ENCODE peak calls at places on chromosomes 16 and 17, in ten cellular contexts. M, G, B, T, X, L, Z, A, N and J are unnamed samples.

GRCh38 chr17:12134101-12134500 is 113.4 kb downstream of the MAP2K4 start:
- DNase-seq in X (no peak), M (no peak), T (no peak), A (no peak), N (no peak), G (no peak), Z (no peak), B (no peak), L (no peak), J (no peak)

GRCh38 chr16:2178321-2179106 is 17.9 kb downstream of the CASKIN1 start:
- DNase-seq in T (no peak), A (no peak), Z (peak), G (no peak), M (no peak), N (peak), B (no peak), X (no peak), L (no peak), J (no peak)

GRCh38 chr17:82231562-82232321 is 2.9 kb downstream of the SLC16A3 start:
- DNase-seq in N (peak), A (peak), T (peak), L (no peak), G (peak), M (no peak), X (no peak), B (peak), Z (peak), J (no peak)

GRCh38 chr17:27357236-27357635 is 63.3 kb downstream of the WSB1 start:
- DNase-seq in N (no peak), T (no peak), M (no peak), Z (no peak), A (no peak), B (no peak), G (no peak), X (no peak), L (no peak), J (no peak)

GRCh38 chr16:16138034-16138635 is 85.2 kb downstream of the ABCC6 start:
- DNase-seq in M (no peak), Z (no peak), X (no peak), B (no peak), T (no peak), L (no peak), A (no peak), N (no peak), G (no peak), J (no peak)

GRCh38 chr17:36722121-36722902 is 120.9 kb downstream of the MRM1 start:
- DNase-seq in B (peak), A (peak), L (peak), N (peak), G (peak), Z (peak), X (no peak), T (no peak), M (no peak), J (no peak)

GRCh38 chr17:56737741-56738161 is 96.0 kb downstream of the C17orf67 start:
- DNase-seq in G (no peak), Z (peak), L (no peak), T (no peak), A (no peak), N (peak), M (no peak), X (peak), B (no peak), J (peak)

GRCh38 chr17:45895304-45895968 is 1.1 kb downstream of the MAPT start:
- DNase-seq in G (no peak), X (no peak), T (peak), B (no peak), Z (no peak), N (peak), M (no peak), L (no peak), A (peak), J (no peak)

GRCh38 chr17:60391419-60392041 is 403 bp downstream of the USP32 start:
- DNase-seq in G (no peak), B (no peak), Z (no peak), M (peak), T (peak), A (no peak), L (no peak), N (no peak), X (no peak), J (no peak)

GRCh38 chr17:46896991-46897390 is 26.0 kb upstream of the GOSR2 start:
- DNase-seq in X (no peak), B (no peak), A (no peak), G (no peak), L (no peak), Z (no peak), T (no peak), N (no peak), M (no peak), J (no peak)

GRCh38 chr16:9270424-9270823 is 179.0 kb downstream of the HAPSTR1 start:
- DNase-seq in A (no peak), M (no peak), L (no peak), Z (no peak), G (no peak), B (no peak), N (no peak), X (no peak), T (no peak), J (no peak)

GRCh38 chr17:32693135-32693897 is 183.6 kb downstream of the MYO1D start:
- DNase-seq in M (no peak), Z (no peak), N (no peak), G (no peak), A (no peak), X (no peak), T (no peak), B (no peak), L (no peak), J (no peak)

GRCh38 chr17:12566281-12567002 is 99.2 kb upstream of the MYOCD start:
- DNase-seq in Z (no peak), G (no peak), A (no peak), L (no peak), B (no peak), T (no peak), M (no peak), X (no peak), N (no peak), J (no peak)

GRCh38 chr17:49730078-49730786 is 22.5 kb upstream of the SLC35B1 start:
- DNase-seq in N (peak), X (peak), M (no peak), A (peak), G (peak), Z (peak), T (peak), B (peak), L (no peak), J (peak)

GRCh38 chr17:38418693-38419507 is 9.4 kb upstream of the ARHGAP23 start:
- DNase-seq in T (peak), G (no peak), A (no peak), L (no peak), M (no peak), N (peak), B (no peak), Z (no peak), X (no peak), J (no peak)
- H3K4me3 ChIP-seq in T (peak), G (no peak), A (peak), L (no peak), M (no peak), N (no peak), B (peak), Z (no peak), X (peak), J (peak)

GRCh38 chr17:39674702-39675389 is 6.6 kb downstream of the PNMT start:
- DNase-seq in N (no peak), B (no peak), T (peak), A (no peak), X (no peak), L (no peak), G (no peak), M (no peak), Z (peak), J (no peak)
- H3K4me3 ChIP-seq in N (no peak), B (no peak), T (no peak), A (no peak), X (no peak), L (no peak), G (no peak), M (no peak), Z (no peak), J (no peak)

GRCh38 chr16:11582157-11582814 is 4.4 kb downstream of the LITAF start:
- DNase-seq in N (no peak), T (no peak), A (no peak), X (no peak), B (no peak), G (no peak), Z (no peak), M (no peak), L (no peak), J (no peak)

GRCh38 chr16:11585460-11586374 is 1.0 kb downstream of the LITAF start:
- DNase-seq in B (no peak), N (peak), X (no peak), G (peak), L (no peak), A (peak), Z (peak), T (peak), M (no peak), J (no peak)

GRCh38 chr16:11583889-11584565 is 2.7 kb downstream of the LITAF start:
- DNase-seq in A (no peak), X (no peak), T (no peak), B (no peak), Z (no peak), N (no peak), L (no peak), G (no peak), M (no peak), J (no peak)

GRCh38 chr16:11581677-11582076 is 5.0 kb downstream of the LITAF start:
- DNase-seq in A (no peak), X (no peak), B (no peak), Z (no peak), L (no peak), T (no peak), N (no peak), G (no peak), M (no peak), J (no peak)

DNA sequence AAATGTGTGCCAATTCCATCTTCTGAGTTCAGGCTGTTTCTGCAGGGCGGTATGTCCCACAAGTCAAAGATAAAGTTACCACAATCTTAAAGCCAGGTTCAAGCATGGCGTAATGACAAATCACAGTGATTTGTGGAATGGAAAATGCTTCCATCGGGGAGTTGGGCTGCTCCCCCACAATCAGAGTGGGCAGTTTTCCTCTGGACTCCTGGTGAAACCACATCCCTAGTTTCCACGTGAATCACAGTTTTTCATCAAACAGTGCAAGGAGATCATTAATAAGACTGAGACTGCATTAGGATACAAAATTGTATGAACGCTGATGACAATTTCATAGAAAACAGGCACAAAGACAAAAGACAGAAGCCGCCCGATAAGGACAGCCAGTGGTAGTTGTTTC is 3.5 kb downstream of the LITAF start:
- DNase-seq in Z (peak), L (no peak), M (no peak), A (no peak), N (peak), T (no peak), G (no peak), B (no peak), X (no peak), J (no peak)
- H3K4me3 ChIP-seq in Z (no peak), L (peak), M (no peak), A (no peak), N (peak), T (peak), G (no peak), B (no peak), X (peak), J (no peak)

DNA sequence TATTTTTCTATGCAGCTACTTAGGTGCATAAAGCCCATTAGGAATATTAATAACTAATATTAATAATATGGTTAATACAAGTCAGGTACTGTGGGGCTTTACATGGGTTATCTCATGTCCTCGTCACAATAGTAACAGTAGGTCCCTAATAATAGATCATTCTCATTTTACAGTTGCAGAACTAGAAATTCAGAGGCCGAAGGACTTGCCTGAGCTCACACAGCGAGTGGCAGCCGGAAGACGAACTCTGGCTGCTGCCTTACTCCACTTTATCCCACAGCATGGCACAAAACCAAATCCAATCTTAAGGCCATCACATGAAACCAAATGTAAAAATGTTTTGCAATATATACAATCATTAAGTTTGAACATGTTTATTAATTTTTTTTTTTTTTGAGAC is 13.6 kb downstream of the GNA13 start:
- DNase-seq in A (no peak), B (no peak), G (no peak), X (no peak), Z (no peak), N (no peak), T (no peak), L (no peak), M (no peak), J (no peak)
- H3K4me3 ChIP-seq in A (no peak), B (no peak), G (no peak), X (no peak), Z (no peak), N (no peak), T (no peak), L (no peak), M (no peak), J (no peak)

GRCh38 chr17:78276499-78276898 is 45.1 kb downstream of the TMEM235 start:
- DNase-seq in L (no peak), G (no peak), Z (no peak), A (no peak), B (no peak), X (no peak), M (no peak), N (no peak), T (no peak), J (no peak)
- H3K4me3 ChIP-seq in L (no peak), G (no peak), Z (no peak), A (no peak), B (no peak), X (no peak), M (no peak), N (no peak), T (no peak), J (no peak)

DNA sequence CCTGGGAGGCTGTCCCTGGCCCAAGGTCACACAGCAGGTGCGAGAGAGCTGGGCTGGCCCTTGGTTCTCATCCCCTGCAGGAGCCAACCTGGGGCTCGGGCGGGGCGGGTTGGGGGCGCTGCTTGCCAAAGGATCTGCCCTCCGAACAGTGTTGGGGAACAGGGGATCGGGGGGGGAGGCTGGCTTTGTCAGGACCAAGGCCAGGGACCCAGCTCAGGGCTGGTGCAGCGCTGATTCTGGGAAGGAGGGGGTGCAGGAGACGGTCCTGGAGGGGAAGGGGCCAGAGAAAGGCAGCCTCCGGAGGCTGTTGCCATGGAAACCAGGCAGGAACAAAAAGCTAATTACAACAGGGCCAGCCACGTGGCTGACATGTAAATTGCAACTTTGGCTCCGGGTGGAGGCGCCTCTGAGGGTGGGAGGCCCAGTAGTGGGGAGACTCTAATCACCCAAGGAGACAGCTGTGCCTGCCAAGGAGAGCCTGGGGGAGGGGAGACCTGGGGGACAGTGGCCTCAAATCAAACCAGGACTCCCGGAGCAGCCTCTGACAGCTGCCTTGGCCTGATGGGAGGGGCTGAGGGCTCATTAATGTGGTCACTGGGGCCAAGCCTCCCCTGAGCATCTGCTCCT is 1.3 kb downstream of the TUBB3 start:
- DNase-seq in B (no peak), N (peak), X (no peak), L (no peak), T (peak), M (no peak), A (peak), Z (peak), G (no peak), J (no peak)
- H3K4me3 ChIP-seq in B (no peak), N (peak), X (peak), L (no peak), T (no peak), M (no peak), A (no peak), Z (peak), G (no peak), J (peak)

GRCh38 chr17:8119575-8120519 is 1.5 kb upstream of the ALOXE3 start:
- DNase-seq in A (peak), T (peak), Z (peak), L (no peak), M (peak), X (peak), B (peak), G (peak), N (peak), J (peak)
- H3K4me3 ChIP-seq in A (peak), T (peak), Z (peak), L (peak), M (peak), X (peak), B (peak), G (peak), N (peak), J (peak)

GRCh38 chr16:54289242-54290051 is 2.9 kb upstream of the IRX3 start:
- DNase-seq in G (no peak), N (no peak), Z (no peak), L (no peak), A (peak), X (no peak), M (no peak), B (no peak), T (peak), J (no peak)

GRCh38 chr16:54288592-54289241 is 2.1 kb upstream of the IRX3 start:
- DNase-seq in M (no peak), Z (no peak), L (no peak), X (no peak), N (no peak), B (no peak), A (no peak), G (no peak), T (no peak), J (no peak)

GRCh38 chr16:54291107-54291980 is 4.8 kb upstream of the IRX3 start:
- DNase-seq in B (no peak), L (no peak), M (no peak), Z (no peak), A (no peak), T (no peak), X (no peak), N (no peak), G (no peak), J (no peak)

GRCh38 chr16:54291981-54292487 is 5.4 kb upstream of the IRX3 start:
- DNase-seq in N (no peak), T (no peak), Z (no peak), X (no peak), M (no peak), G (no peak), B (no peak), L (no peak), A (no peak), J (no peak)

GRCh38 chr16:54290203-54291106 is 3.9 kb upstream of the IRX3 start:
- DNase-seq in X (no peak), M (no peak), A (no peak), T (no peak), G (no peak), L (no peak), B (peak), N (no peak), Z (no peak), J (no peak)
- H3K4me3 ChIP-seq in X (no peak), M (no peak), A (no peak), T (no peak), G (no peak), L (no peak), B (no peak), N (no peak), Z (no peak), J (peak)

DNA sequence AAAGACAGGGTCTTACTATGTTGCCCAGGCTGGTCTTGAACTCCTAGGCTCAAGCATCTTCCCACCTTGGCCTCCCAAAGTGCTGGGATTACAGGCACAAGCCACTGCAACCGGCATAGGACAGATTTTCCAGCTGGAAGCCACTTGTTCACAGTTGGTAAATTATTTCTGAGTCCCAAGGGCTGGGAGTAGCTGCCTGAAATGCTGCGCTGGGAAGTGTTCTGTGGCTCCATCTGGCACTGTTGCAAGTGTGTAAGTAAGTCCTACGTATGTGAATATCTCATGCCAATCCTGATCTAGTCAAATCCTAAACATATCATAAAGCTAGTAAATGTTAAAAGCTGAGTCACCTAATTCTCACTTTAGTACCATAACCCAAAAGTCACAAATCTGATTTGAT is 48.1 kb downstream of the YWHAE start:
- DNase-seq in L (no peak), M (no peak), A (no peak), N (no peak), Z (no peak), G (no peak), T (no peak), B (no peak), X (no peak), J (no peak)
- H3K4me3 ChIP-seq in L (no peak), M (no peak), A (no peak), N (no peak), Z (no peak), G (no peak), T (no peak), B (no peak), X (no peak), J (no peak)